ENCODE peak calls at places on chromosomes 4 and X, in eight cellular contexts. O is tibial artery; X is lower lobe of right lung; A is CD8-positive, alpha-beta T cell; L is left ventricle myocardium inferior; J is heart left ventricle; D is adrenal gland; U is bronchial epithelial cell. C is an unnamed sample.

GRCh38 chr4:19010766-19011165 is 989.2 kb upstream of the LCORL start:
- DNase-seq in O (no peak), X (no peak), A (no peak), L (no peak), J (no peak), D (no peak), U (no peak), C (no peak)

GRCh38 chrX:104921606-104922205 is 298.8 kb downstream of the TEX13A start:
- DNase-seq in O (peak; percentile 54), X (peak; percentile 17), A (no peak), L (peak; percentile 8), J (peak; percentile 50), D (peak; percentile 12), U (no peak), C (no peak)

GRCh38 chrX:133892337-133892736 is 93.1 kb downstream of the GPC3 start:
- DNase-seq in O (no peak), X (no peak), A (no peak), L (no peak), J (no peak), D (no peak), U (no peak), C (no peak)

GRCh38 chr4:5139141-5139540 is 87.9 kb downstream of the STK32B start:
- DNase-seq in O (no peak), X (no peak), A (no peak), L (no peak), J (no peak), D (no peak), U (no peak), C (no peak)

GRCh38 chr4:125741825-125742452 is 427.2 kb downstream of the FAT4 start:
- DNase-seq in O (no peak), X (no peak), A (no peak), L (no peak), J (no peak), D (no peak), U (peak; percentile 55), C (no peak)

GRCh38 chr4:3415471-3416141 is 26.2 kb upstream of the HGFAC start:
- DNase-seq in O (peak; percentile 48), X (peak; percentile 37), A (no peak), L (no peak), J (peak; percentile 60), D (no peak), U (no peak), C (no peak)

GRCh38 chr4:47720787-47721186 is 117.1 kb downstream of the CORIN start:
- DNase-seq in O (no peak), X (no peak), A (no peak), L (no peak), J (no peak), D (no peak), U (no peak), C (no peak)

GRCh38 chr4:184117662-184118199 is 99.9 kb downstream of the ENPP6 start:
- DNase-seq in O (no peak), X (no peak), A (no peak), L (no peak), J (no peak), D (no peak), U (no peak), C (peak; percentile 50)

GRCh38 chr4:1778642-1779392 is 14.3 kb upstream of the FGFR3 start:
- DNase-seq in O (no peak), X (no peak), A (no peak), L (no peak), J (no peak), D (no peak), U (no peak), C (no peak)

GRCh38 chr4:188168621-188169020 is 29.4 kb downstream of the TRIML1 start:
- DNase-seq in O (no peak), X (no peak), A (no peak), L (no peak), J (no peak), D (no peak), U (no peak), C (no peak)

GRCh38 chr4:7073526-7074390 is 5.9 kb upstream of the GRPEL1 start:
- DNase-seq in O (peak; percentile 54), X (no peak), A (no peak), L (no peak), J (no peak), D (no peak), U (peak; percentile 60), C (no peak)

GRCh38 chr4:134024251-134024650 is 177.3 kb downstream of the PABPC4L start:
- DNase-seq in O (no peak), X (no peak), A (no peak), L (no peak), J (no peak), D (no peak), U (no peak), C (no peak)

GRCh38 chr4:160537681-160538080 is 1434.8 kb downstream of the RAPGEF2 start:
- DNase-seq in O (no peak), X (no peak), A (no peak), L (no peak), J (no peak), D (no peak), U (peak; percentile 5), C (no peak)

GRCh38 chrX:129961180-129962083 is 21.0 kb upstream of the BCORL1 start:
- DNase-seq in O (no peak), X (peak; percentile 87), A (peak; percentile 46), L (peak; percentile 44), J (peak; percentile 77), D (peak; percentile 31), U (peak; percentile 37), C (peak; percentile 71)
- H3K27me3 ChIP-seq in O (no peaks in the 10 kb centered on the region), X (no peaks in the 10 kb centered on the region), A (no peaks in the 10 kb centered on the region), L (no peaks in the 10 kb centered on the region), J (no peaks in the 10 kb centered on the region), D (no peaks in the 10 kb centered on the region), U (no peaks in the 10 kb centered on the region), C (no peaks in the 10 kb centered on the region)

DNA sequence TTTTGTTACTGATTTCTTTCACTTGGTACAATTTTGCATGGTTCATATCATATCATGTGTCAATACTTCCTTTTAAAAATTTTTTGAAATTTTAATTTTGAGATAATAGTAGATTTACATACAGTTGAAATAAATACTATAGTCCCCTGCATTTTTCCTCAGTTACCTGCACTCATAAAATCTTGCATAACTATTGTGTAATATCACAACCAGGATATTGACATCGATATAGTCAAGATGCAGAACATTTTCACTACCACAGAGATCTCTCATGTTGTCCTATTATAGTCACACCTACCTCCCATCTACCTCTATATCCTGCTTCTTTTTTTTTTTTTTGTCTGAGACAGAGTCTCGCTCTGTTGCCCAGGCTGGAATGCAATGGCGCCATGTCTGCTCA is 36.7 kb upstream of the MSN start:
- DNase-seq in O (no peak), X (no peak), A (no peak), L (no peak), J (no peak), D (no peak), U (no peak), C (no peak)
- H3K36me3 ChIP-seq in O (no peaks in the 10 kb centered on the region), X (no peaks in the 10 kb centered on the region), A (no peaks in the 10 kb centered on the region), L (no peaks in the 10 kb centered on the region), J (no peaks in the 10 kb centered on the region), D (no peaks in the 10 kb centered on the region), U (no peaks in the 10 kb centered on the region), C (no peaks in the 10 kb centered on the region)

GRCh38 chrX:69284491-69284890 is 119.2 kb upstream of the PJA1 start:
- DNase-seq in O (no peak), X (no peak), A (no peak), L (no peak), J (no peak), D (no peak), U (no peak), C (no peak)

GRCh38 chrX:69285401-69285871 is 120.2 kb upstream of the PJA1 start:
- DNase-seq in O (no peak), X (peak; percentile 43), A (no peak), L (peak; percentile 51), J (peak; percentile 65), D (no peak), U (peak; percentile 33), C (no peak)

GRCh38 chrX:69285881-69286545 is 120.8 kb upstream of the PJA1 start:
- DNase-seq in O (peak; percentile 71), X (peak; percentile 64), A (peak; percentile 33), L (peak; percentile 67), J (peak; percentile 73), D (peak; percentile 65), U (no peak), C (no peak)

GRCh38 chrX:69280956-69281355 is 115.7 kb upstream of the PJA1 start:
- DNase-seq in O (no peak), X (no peak), A (no peak), L (no peak), J (no peak), D (no peak), U (no peak), C (no peak)

DNA sequence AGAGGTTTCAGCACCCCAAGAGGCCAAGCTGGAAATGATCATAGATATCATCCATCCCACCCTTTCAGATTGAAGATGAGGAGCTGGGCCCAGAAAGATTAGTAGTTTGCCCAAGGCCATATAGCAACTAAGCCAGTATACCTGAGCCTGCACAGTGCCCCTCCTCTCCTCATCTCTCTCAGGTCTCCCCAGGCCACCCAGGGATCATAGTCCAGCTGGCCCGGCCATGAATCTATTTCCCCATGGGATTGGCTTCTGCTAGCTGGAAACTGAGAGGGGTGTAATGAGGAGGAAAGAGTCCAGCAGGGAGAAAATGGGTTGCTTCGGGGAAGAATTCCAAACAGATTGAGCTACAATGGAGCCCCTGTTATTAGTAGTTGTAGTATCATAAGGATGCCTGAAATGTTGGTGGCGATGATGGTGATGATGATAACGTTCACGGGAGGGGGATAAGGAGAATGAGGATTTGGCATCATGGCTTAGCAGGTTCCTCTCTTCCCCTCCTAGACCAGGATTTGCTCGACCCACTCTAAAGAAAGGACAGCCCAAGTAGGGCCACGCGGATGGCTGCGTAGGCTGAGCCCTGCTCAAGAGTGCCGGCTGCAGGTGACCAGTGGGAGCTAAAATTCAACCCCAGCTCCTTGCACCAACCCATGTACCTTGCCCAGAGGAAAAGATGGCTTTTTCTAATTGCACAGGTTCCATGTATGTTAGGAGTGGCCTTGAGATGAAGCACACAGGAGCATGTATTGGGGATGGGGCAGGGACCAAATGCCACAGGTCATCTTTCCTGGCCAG is 117.8 kb upstream of the PJA1 start:
- DNase-seq in O (no peak), X (no peak), A (no peak), L (no peak), J (no peak), D (no peak), U (no peak), C (no peak)
- TF ChIP-seq CTCF in O (no peak), X (no peak), A (no peak), L (no peak), J (no peak), D (no peak), U (no peak), C (no peak)

DNA sequence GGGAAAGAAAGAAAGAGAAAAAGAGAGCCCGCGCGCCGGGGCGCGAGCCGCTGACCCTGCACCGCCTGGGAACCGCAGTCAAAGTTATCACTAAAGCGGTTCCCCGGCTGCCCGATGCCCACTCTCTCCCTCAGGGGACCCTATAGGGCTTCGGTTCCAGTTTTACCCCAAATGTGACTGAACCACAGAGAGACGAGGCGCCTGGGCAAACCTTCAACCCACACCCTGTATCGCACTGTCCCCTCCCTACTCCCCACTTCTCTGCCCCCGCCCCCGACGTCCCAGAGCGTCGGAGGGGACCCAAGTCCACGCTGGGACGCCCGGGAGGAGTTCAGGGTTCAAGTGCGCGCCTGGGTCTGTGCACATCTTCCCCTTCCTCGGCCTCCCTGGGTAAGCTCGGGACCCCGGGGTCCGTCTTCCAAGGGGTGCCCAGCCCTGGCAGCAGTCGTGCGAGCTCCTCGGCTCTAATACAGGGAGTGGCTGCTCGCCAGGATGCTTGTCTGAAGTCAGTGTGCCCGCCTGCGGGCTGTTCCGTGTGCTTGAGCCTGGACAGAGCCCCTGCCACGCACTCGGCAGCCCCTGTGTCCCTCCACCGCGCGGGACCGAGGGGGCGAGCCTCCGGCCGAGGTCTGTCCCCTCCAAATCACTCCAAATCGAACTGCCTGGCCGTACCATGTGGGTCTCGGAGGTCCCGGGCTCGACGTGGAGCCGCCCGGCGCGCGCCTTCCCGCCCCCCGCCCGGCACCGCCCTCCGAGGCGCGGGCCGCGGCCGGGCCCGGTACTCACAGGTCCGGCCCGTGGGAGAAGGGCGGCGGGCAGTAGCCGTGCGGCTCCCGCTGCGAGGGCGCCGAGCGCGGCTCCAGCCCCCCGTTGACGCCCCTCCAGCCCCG is 935 bp downstream of the TRPC3 start:
- DNase-seq in O (peak; percentile 66), X (peak; percentile 55), A (peak; percentile 5), L (no peak), J (no peak), D (no peak), U (no peak), C (no peak)
- H3K27me3 ChIP-seq in O (no peaks in the 10 kb centered on the region), X (peaks cover 45% of the 10 kb centered on the region), A (peaks cover 7% of the 10 kb centered on the region), L (peaks cover 74% of the 10 kb centered on the region), J (peaks cover 4% of the 10 kb centered on the region), D (peaks cover 16% of the 10 kb centered on the region), U (peaks cover 34% of the 10 kb centered on the region), C (no peaks in the 10 kb centered on the region)